ENCODE peak calls at places on chromosome 16, in six cellular contexts. D is GM20000; A is T-helper 17 cell; M is GM23248; I is stimulated activated CD4-positive, alpha-beta T cell treated with anti-CD3 and anti-CD28 coated beads, Interleukin-1b, Interleukin-23, amount 100 ng/mL, for 48 hours; G is effector memory CD4-positive, alpha-beta T cell. C is an unnamed sample.

GRCh38 chr16:17567455-17567854 is 96.7 kb upstream of the XYLT1 start:
- DNase-seq in D (no peak), A (no peak), M (peak), I (no peak), G (no peak), C (no peak)

GRCh38 chr16:4365014-4365406 is 6.6 kb upstream of the VASN start:
- DNase-seq in D (no peak), A (no peak), M (no peak), I (no peak), G (no peak), C (no peak)

GRCh38 chr16:71666928-71667707 is 41.1 kb downstream of the MARVELD3 start:
- DNase-seq in D (no peak), A (no peak), M (no peak), I (no peak), G (no peak), C (no peak)

GRCh38 chr16:86924537-86924936 is 346.2 kb downstream of the FOXL1 start:
- DNase-seq in D (no peak), A (no peak), M (peak), I (no peak), G (no peak), C (peak)

GRCh38 chr16:68760671-68761275 is 23.7 kb downstream of the CDH1 start:
- DNase-seq in D (peak), A (no peak), M (peak), I (peak), G (no peak), C (peak)

GRCh38 chr16:77206533-77206932 is 7.3 kb downstream of the SYCE1L start:
- DNase-seq in D (no peak), A (no peak), M (peak), I (no peak), G (no peak), C (no peak)

GRCh38 chr16:50699345-50700159 is 6.1 kb downstream of the NOD2 start:
- DNase-seq in D (no peak), A (no peak), M (peak), I (peak), G (peak), C (peak)

GRCh38 chr16:10684541-10685151 is 10.1 kb downstream of the TEKT5 start:
- DNase-seq in D (no peak), A (no peak), M (no peak), I (no peak), G (no peak), C (no peak)

GRCh38 chr16:70432800-70433455 is 6.0 kb downstream of the ST3GAL2 start:
- DNase-seq in D (no peak), A (no peak), M (peak), I (no peak), G (no peak), C (peak)

C was measured in kidney tubule cell.